ENCODE peak calls at places on chromosomes 5 and 9, in seven cellular contexts. V is naive thymus-derived CD8-positive, alpha-beta T cell; L is left colon; J is AG09319; W is NCI-H774; E is left cardiac atrium; X is GM23248. D is an unnamed sample.

GRCh38 chr9:35914307-35914807 is 5.1 kb downstream of the SPAAR start:
- DNase-seq in J (no peak), L (peak), E (peak), V (no peak), X (peak), W (no peak), D (peak)

GRCh38 chr5:84642795-84643194 is 258.1 kb upstream of the EDIL3 start:
- DNase-seq in W (no peak), L (no peak), J (no peak), V (no peak), E (no peak), X (no peak), D (no peak)

GRCh38 chr5:85814596-85814995 is 803.1 kb upstream of the COX7C start:
- DNase-seq in X (no peak), L (no peak), V (no peak), J (no peak), W (no peak), E (no peak), D (no peak)

GRCh38 chr9:90249094-90249493 is 393.5 kb downstream of the DIRAS2 start:
- DNase-seq in L (no peak), E (no peak), X (no peak), V (no peak), W (no peak), J (no peak), D (no peak)

GRCh38 chr9:1536522-1537170 is 478.5 kb upstream of the SMARCA2 start:
- DNase-seq in E (no peak), V (no peak), W (no peak), L (no peak), X (no peak), J (no peak), D (no peak)

GRCh38 chr9:4792054-4792571 is 631 bp upstream of the RCL1 start:
- DNase-seq in W (no peak), J (no peak), V (no peak), X (no peak), L (no peak), E (no peak), D (peak)

GRCh38 chr5:173003360-173003759 is 19.8 kb downstream of the ATP6V0E1 start:
- DNase-seq in L (no peak), W (no peak), V (no peak), E (no peak), J (no peak), X (no peak), D (no peak)

GRCh38 chr5:145681686-145682085 is 153.5 kb downstream of the PRELID2 start:
- DNase-seq in J (peak), W (peak), X (peak), V (no peak), E (peak), L (peak), D (peak)

GRCh38 chr9:92300935-92301334 is 7.4 kb upstream of the IARS1 start:
- DNase-seq in L (no peak), E (no peak), X (no peak), V (no peak), J (no peak), W (no peak), D (no peak)

GRCh38 chr5:322942-323879 is 1.7 kb downstream of the AHRR start:
- DNase-seq in L (no peak), X (peak), J (no peak), E (no peak), V (no peak), W (no peak), D (peak)

GRCh38 chr5:64939772-64940510 is 171.2 kb downstream of the CWC27 start:
- DNase-seq in L (peak), J (no peak), E (peak), X (peak), W (no peak), V (no peak), D (peak)

GRCh38 chr5:179265529-179266290 is 79.6 kb downstream of the ADAMTS2 start:
- DNase-seq in L (peak), V (no peak), J (peak), X (peak), W (no peak), E (peak), D (peak)

GRCh38 chr9:137873408-137873807 is 4.2 kb upstream of the CACNA1B start:
- DNase-seq in X (no peak), L (no peak), J (no peak), W (no peak), E (no peak), V (no peak), D (no peak)

GRCh38 chr5:123119334-123119986 is 30.4 kb downstream of the PRDM6 start:
- DNase-seq in E (no peak), W (no peak), X (peak), J (no peak), L (no peak), V (no peak), D (peak)

GRCh38 chr5:168578006-168578405 is 1.2 kb downstream of the PANK3 start:
- DNase-seq in J (no peak), W (no peak), V (no peak), X (peak), E (no peak), L (no peak), D (peak)

GRCh38 chr9:86749530-86750275 is 197.6 kb downstream of the GAS1 start:
- DNase-seq in L (no peak), J (peak), W (no peak), V (no peak), X (peak), E (no peak), D (peak)

GRCh38 chr9:137313956-137314560 is 12.0 kb upstream of the NRARP start:
- DNase-seq in E (peak), J (no peak), V (no peak), L (peak), X (no peak), W (no peak), D (no peak)

GRCh38 chr5:68949711-68950110 is 144.1 kb upstream of the SLC30A5 start:
- DNase-seq in J (no peak), E (no peak), L (no peak), W (no peak), V (no peak), X (no peak), D (no peak)

GRCh38 chr9:89278997-89279739 is 31.8 kb upstream of the CKS2 start:
- DNase-seq in E (no peak), V (no peak), X (peak), J (peak), W (peak), L (no peak), D (peak)

GRCh38 chr5:15510092-15510491 is 10.1 kb downstream of the FBXL7 start:
- DNase-seq in X (peak), W (no peak), L (no peak), E (no peak), V (no peak), J (peak), D (peak)

GRCh38 chr5:95471922-95472321 is 80.8 kb downstream of the FAM81B start:
- DNase-seq in X (peak), V (no peak), W (no peak), J (no peak), L (no peak), E (no peak), D (peak)

GRCh38 chr5:141260458-141261237 is 15.5 kb downstream of the PCDHB15 start:
- DNase-seq in L (no peak), V (no peak), X (peak), W (no peak), E (no peak), J (no peak), D (no peak)

GRCh38 chr5:32326216-32326772 is 13.6 kb upstream of the MTMR12 start:
- DNase-seq in V (no peak), W (no peak), E (no peak), L (no peak), X (peak), J (no peak), D (no peak)

GRCh38 chr5:31942546-31942945 is 231.6 kb downstream of the GOLPH3 start:
- DNase-seq in E (no peak), L (no peak), X (no peak), V (no peak), W (no peak), J (no peak), D (no peak)